ENCODE peak calls at places on chromosomes 1 and 21, in five cellular contexts. F is fibroblast of lung, H is IMR-90, R is MM.1S, M is H9. T is an unnamed sample. For H3K4me1 and H3K9me3, the result is how much of the 10 kb centered on the place peaks cover.

GRCh38 chr21:34022557-34023335 is 50.6 kb upstream of the MRPS6 start:
- DNase-seq in M (no peak), R (no peak), H (no peak), F (no peak), T (no peak)

GRCh38 chr1:151458936-151459330 is 361 bp downstream of the POGZ start:
- DNase-seq in F (peak), R (peak), H (peak), M (peak), T (peak)

GRCh38 chr1:209879539-209879938 is 51.8 kb downstream of the UTP25 start:
- DNase-seq in R (no peak), F (peak), M (no peak), H (no peak), T (no peak)

GRCh38 chr1:162387226-162388082 is 5.9 kb downstream of the C1orf226 start:
- DNase-seq in H (no peak), M (no peak), R (no peak), F (no peak), T (no peak)

GRCh38 chr1:95309031-95309459 is 75.0 kb downstream of the RWDD3 start:
- DNase-seq in H (peak), M (peak), R (no peak), F (peak), T (no peak)

GRCh38 chr21:46457801-46458314 is 833 bp upstream of the DIP2A start:
- DNase-seq in M (peak), R (peak), F (peak), H (peak), T (no peak)

GRCh38 chr1:52814465-52814864 is 28.1 kb upstream of the ZYG11A start:
- DNase-seq in R (no peak), F (peak), M (no peak), H (peak), T (no peak)

GRCh38 chr1:169495050-169495740 is 9.5 kb upstream of the SLC19A2 start:
- DNase-seq in M (no peak), F (peak), H (no peak), R (no peak), T (no peak)

GRCh38 chr1:18950415-18951026 is 6.0 kb downstream of the IFFO2 start:
- DNase-seq in R (no peak), H (no peak), M (no peak), F (no peak), T (peak)

GRCh38 chr1:111920221-111921024 is 69.0 kb downstream of the KCND3 start:
- DNase-seq in R (no peak), H (peak), F (peak), M (no peak), T (no peak)

GRCh38 chr1:29502225-29502755 is 266.0 kb downstream of the PTPRU start:
- DNase-seq in F (no peak), M (peak), H (no peak), R (no peak), T (no peak)

GRCh38 chr1:202578001-202578500 is 132.2 kb downstream of the SYT2 start:
- DNase-seq in F (peak), R (no peak), H (peak), M (no peak), T (no peak)

GRCh38 chr1:119815361-119815760 is 4.1 kb upstream of the REG4 start:
- DNase-seq in M (no peak), R (no peak), H (peak), F (peak), T (no peak)

GRCh38 chr1:22184892-22185612 is 42.2 kb upstream of the WNT4 start:
- DNase-seq in H (no peak), M (peak), R (no peak), F (peak), T (peak)

GRCh38 chr1:113040041-113040440 is 33.0 kb upstream of the LRIG2 start:
- DNase-seq in R (no peak), H (peak), M (no peak), F (peak), T (no peak)

DNA sequence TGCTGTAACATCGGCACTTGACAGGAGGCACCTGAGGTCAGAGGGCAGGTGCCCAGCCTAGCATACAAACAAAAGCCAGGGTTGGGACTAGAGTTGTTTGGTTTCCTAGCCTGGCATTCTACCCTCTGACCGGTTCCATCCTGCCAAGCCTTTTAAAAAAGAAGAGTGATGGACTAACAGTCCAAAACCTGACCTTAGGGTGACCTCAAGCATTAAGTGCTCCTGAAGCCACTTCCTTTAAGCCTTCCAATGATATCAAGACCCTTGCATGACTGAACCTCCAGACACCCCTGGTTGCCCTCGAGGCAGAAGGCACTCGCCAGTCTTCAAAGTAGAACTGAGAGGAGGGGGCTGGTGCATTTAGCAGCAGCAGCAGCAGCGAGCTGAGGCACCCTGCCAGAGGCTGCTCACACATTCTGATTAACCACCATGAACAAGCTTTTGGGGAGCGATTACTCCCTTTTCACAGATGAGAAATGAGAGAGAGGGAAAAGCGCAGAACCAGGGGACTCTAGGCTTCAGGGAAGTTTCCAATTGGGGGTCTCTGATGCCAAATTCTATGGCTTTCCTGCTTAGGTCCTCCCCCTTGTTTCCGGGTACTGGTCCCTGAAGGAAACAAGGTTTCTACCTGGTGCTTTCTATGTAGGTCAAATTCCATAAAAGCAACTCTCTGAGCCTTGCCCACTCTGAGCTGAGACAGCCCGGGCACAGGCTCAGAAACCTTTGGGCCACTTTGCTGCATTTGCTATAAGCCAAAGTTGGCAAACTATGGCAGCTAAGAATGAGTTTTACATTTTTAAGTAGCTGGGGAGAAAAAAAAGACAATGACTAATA is 9.1 kb downstream of the SLC2A1 start:
- DNase-seq in M (no peak), F (peak), R (no peak), H (no peak), T (no peak)
- H3K4me1 ChIP-seq in M (under half), F (under half), R (under half), H (half or more), T (under half)

GRCh38 chr1:247156787-247157232 is 15.0 kb downstream of the ZNF124 start:
- DNase-seq in M (no peak), F (no peak), R (no peak), H (no peak), T (no peak)
- H3K9me3 ChIP-seq in M (half or more), F (under half), R (under half), H (under half), T (under half)

DNA sequence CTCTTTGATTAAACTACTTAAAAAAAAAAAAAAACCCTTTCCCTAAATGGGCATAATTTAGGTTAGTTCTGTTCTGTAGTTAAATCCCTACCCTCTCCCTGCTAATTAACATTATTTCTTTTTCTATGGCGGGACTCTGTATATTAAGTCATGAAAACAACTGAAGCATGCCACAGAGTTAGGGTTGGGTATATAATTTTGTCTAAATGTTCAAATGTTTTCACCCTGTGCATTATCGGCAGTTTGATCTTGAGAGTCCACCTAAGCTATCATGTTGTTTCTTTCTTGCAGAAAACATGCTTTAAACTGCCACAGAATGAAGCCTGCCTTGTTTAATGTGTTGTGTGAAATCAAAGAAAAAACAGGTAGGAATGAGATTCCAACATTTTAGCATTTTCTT is 4.0 kb downstream of the PBX1 start:
- DNase-seq in F (peak), M (no peak), R (no peak), H (no peak), T (no peak)
- H3K9ac ChIP-seq in F (no peak), M (peak), R (no peak), H (peak), T (peak)

DNA sequence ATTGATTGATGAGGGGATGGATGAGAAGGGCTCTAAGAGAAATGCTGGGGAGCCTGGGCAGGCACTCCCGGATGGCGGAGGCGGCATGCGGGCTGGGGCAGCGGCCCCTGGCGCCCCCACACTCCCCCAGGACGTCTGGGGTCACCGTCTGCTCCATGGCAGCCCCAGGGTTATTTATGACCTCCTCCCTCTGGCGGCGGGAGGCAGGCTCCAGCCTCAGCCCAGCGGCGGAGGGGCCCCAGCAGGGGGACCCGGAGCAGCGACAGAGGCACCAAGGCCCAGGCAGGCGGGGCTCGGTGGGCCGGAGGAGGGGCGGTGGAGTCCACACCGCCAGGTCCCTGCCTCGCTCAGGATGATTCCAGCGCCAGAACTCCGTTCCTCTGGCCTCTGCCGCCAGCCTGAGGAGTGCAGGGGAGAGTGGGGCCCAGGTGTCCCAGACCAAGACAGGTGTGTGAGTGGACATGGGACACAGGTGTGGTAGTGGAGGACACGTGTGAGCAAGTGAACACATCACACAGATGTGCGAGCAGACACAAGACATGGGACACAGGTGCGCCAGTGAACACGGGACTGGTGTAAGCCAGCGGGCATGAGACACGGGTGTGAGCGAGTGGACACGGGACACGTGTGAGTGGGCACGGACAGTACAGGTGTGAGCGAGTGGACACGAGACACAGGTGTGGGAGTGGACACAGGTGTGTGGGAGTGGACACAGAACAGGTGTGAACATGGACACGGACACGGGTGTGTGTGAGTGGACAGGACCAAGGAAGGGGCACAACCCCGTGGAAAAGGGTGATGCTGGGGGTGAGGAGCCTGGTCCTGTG is 2.5 kb upstream of the SAMD11 start:
- DNase-seq in H (peak), F (peak), M (peak), R (peak), T (peak)
- H3K4me1 ChIP-seq in H (under half), F (under half), M (under half), R (under half), T (under half)

DNA sequence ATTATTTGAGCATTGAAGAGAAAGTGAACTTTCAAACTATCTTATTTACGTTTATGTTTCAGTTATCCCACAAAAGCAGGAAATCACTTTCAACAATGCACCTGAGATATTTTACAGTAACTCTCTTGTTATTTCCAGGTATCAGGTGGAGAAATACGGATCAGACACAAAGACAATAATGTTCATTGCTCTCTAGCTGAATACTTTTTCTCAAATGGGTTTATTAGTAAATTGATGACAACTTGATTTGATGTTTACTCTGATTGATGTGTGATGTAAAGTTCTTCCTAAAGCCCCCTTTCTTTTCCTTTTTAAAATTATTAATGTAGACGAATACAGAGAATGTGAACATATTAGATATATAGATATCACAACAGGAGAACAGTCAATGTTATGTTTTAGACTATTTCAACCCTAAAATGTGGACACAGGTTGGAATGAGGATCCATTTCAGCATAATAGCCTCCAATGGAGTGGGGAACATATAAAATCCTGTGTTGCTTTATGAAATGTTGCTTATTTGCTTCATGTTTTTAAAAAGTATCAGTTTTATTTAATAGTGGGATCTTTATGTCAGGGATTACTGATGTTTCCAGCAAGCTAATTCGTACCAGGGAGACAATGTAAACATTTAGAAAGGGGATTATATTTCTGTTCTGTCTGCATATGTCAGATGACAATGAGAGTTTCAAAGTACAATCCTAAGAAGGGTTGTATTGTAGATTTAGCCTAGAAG is 1522.3 kb upstream of the TPTE start:
- DNase-seq in H (no peak), F (no peak), R (no peak), M (no peak), T (no peak)
- H3K9me3 ChIP-seq in H (under half), F (under half), R (under half), M (half or more), T (under half)

T was measured in kidney.